ENCODE peak calls at places on chromosomes 3 and 15, in six cellular contexts. N is PC-3, S is IMR-90, Q is Panc1, Z is heart left ventricle, L is K562. F is an unnamed sample. For H3K4me1, the result is how much of the 10 kb centered on the place peaks cover.

GRCh38 chr15:70146771-70147170 is 49.1 kb upstream of the TLE3 start:
- DNase-seq in N (no peak), S (no peak), Q (no peak), Z (no peak), L (no peak), F (no peak)

GRCh38 chr15:62506217-62506805 is 341.2 kb upstream of the C2CD4B start:
- DNase-seq in N (peak), S (peak), Q (peak), Z (no peak), L (no peak), F (no peak)

GRCh38 chr3:118128886-118129285 is 905.8 kb downstream of the IGSF11 start:
- DNase-seq in N (peak), S (peak), Q (no peak), Z (no peak), L (no peak), F (no peak)

GRCh38 chr3:57999423-58000115 is 8.7 kb upstream of the FLNB start:
- DNase-seq in N (peak), S (no peak), Q (no peak), Z (no peak), L (no peak), F (no peak)

GRCh38 chr15:69194854-69195253 is 34.4 kb downstream of the GLCE start:
- DNase-seq in N (no peak), S (no peak), Q (no peak), Z (no peak), L (no peak), F (no peak)

GRCh38 chr15:74172751-74173544 is 562 bp upstream of the ISLR start:
- DNase-seq in N (no peak), S (peak), Q (no peak), Z (peak), L (no peak), F (no peak)

GRCh38 chr15:87269566-87269965 is 987.0 kb downstream of the NTRK3 start:
- DNase-seq in N (peak), S (no peak), Q (no peak), Z (no peak), L (no peak), F (no peak)

GRCh38 chr3:69354948-69355347 is 30.9 kb downstream of the FRMD4B start:
- DNase-seq in N (peak), S (no peak), Q (no peak), Z (no peak), L (no peak), F (no peak)

GRCh38 chr3:21754839-21755238 is 3.8 kb upstream of the ZNF385D start:
- DNase-seq in N (no peak), S (no peak), Q (no peak), Z (no peak), L (no peak), F (no peak)

GRCh38 chr15:70799667-70800450 is 36.5 kb upstream of the UACA start:
- DNase-seq in N (peak), S (peak), Q (no peak), Z (peak), L (no peak), F (peak)

GRCh38 chr3:143328459-143328858 is 208.9 kb downstream of the CHST2 start:
- DNase-seq in N (no peak), S (no peak), Q (no peak), Z (no peak), L (no peak), F (no peak)

GRCh38 chr15:39574416-39574815 is 6.5 kb upstream of the THBS1 start:
- DNase-seq in N (no peak), S (no peak), Q (no peak), Z (no peak), L (no peak), F (no peak)

GRCh38 chr3:148932976-148933375 is 58.4 kb upstream of the GYG1 start:
- DNase-seq in N (no peak), S (no peak), Q (no peak), Z (no peak), L (no peak), F (no peak)

GRCh38 chr3:192128060-192128459 is 599.3 kb downstream of the FGF12 start:
- DNase-seq in N (no peak), S (no peak), Q (no peak), Z (no peak), L (no peak), F (no peak)

GRCh38 chr3:59320080-59320479 is 270.3 kb upstream of the CFAP20DC start:
- DNase-seq in N (peak), S (no peak), Q (no peak), Z (no peak), L (no peak), F (no peak)

GRCh38 chr15:62691008-62691407 is 351.5 kb upstream of the TPM1 start:
- DNase-seq in N (no peak), S (no peak), Q (no peak), Z (no peak), L (no peak), F (no peak)

GRCh38 chr3:105780114-105780513 is 88.7 kb downstream of the CBLB start:
- DNase-seq in N (no peak), S (peak), Q (no peak), Z (no peak), L (no peak), F (no peak)

GRCh38 chr15:95561463-95561862 is 769.0 kb upstream of the NR2F2 start:
- DNase-seq in N (no peak), S (peak), Q (no peak), Z (no peak), L (no peak), F (no peak)

DNA sequence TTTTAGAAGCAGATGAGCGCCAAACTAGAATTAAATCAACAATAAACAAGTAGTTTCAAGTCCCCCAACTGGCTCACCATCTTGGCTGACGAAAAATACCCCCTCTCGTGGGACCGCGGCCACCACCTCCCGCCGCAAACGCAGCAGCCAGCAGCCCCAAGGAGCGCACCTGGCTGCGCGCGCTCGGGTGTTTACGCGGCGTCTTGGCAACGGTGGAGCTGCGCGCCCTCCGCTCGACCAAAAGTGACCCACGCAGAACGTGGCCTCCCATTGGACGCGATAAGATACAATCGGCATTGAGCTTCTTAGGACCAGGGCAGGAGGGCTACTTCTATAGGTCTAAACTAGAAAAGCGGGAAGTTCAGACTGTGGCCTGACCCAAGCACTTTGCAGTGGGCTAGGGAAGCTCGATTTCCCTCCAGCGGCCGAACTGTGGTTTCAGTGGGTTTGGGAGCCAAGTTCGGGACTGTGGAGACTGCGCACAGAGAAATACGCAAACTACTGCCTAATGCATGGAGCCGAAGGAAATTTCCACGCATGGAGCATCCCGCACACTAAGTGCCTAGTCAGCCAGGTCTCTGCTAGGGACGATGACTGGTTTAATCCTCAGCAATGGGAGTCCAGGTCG is at the start of gene MNS1:
- DNase-seq in N (peak), S (peak), Q (peak), Z (peak), L (peak), F (peak)
- H3K4me3 ChIP-seq in N (peak), S (peak), Q (peak), Z (peak), L (peak), F (peak)

GRCh38 chr3:177199206-177199765 is 2.0 kb upstream of the TBL1XR1 start:
- DNase-seq in N (no peak), S (no peak), Q (no peak), Z (no peak), L (no peak), F (no peak)
- H3K4me1 ChIP-seq in N (under half), S (under half), Q (under half), Z (under half), L (under half), F (under half)

GRCh38 chr3:136250862-136251460 is 821 bp downstream of the PCCB start:
- DNase-seq in N (peak), S (peak), Q (no peak), Z (peak), L (peak), F (peak)
- TF ChIP-seq CTCF in N (peak), S (peak), Q (no peak), Z (no peak), L (peak), F (peak)

GRCh38 chr3:194053136-194053535 is 82.8 kb upstream of the HES1 start:
- DNase-seq in N (no peak), S (no peak), Q (no peak), Z (no peak), L (no peak), F (no peak)
- H3K4me3 ChIP-seq in N (no peak), S (no peak), Q (no peak), Z (no peak), L (no peak), F (no peak)

GRCh38 chr3:102162251-102162650 is 272.6 kb upstream of the ZPLD1 start:
- DNase-seq in N (no peak), S (no peak), Q (no peak), Z (no peak), L (no peak), F (no peak)

GRCh38 chr3:102158080-102158756 is 276.6 kb upstream of the ZPLD1 start:
- DNase-seq in N (peak), S (peak), Q (no peak), Z (no peak), L (no peak), F (no peak)

GRCh38 chr3:102161362-102162006 is 273.3 kb upstream of the ZPLD1 start:
- DNase-seq in N (no peak), S (no peak), Q (no peak), Z (no peak), L (no peak), F (no peak)

GRCh38 chr3:102163039-102163817 is 271.6 kb upstream of the ZPLD1 start:
- DNase-seq in N (peak), S (peak), Q (no peak), Z (peak), L (no peak), F (no peak)

GRCh38 chr3:102159810-102160451 is 274.9 kb upstream of the ZPLD1 start:
- DNase-seq in N (no peak), S (no peak), Q (no peak), Z (no peak), L (no peak), F (no peak)
- H3K4me1 ChIP-seq in N (half or more), S (under half), Q (under half), Z (under half), L (under half), F (under half)